ENCODE peak calls at places on chromosomes 11 and 22, in four cellular contexts. J is HEK293T, X is K562, M is HepG2. C is an unnamed sample.
A peak's percentile ranks its signal among the peaks of the same experiment; 100 is the strongest.

GRCh38 chr11:57179701-57180100 is 2.1 kb upstream of the LRRC55 start:
- DNase-seq in M (no peak), X (no peak), J (no peak), C (no peak)

GRCh38 chr11:124602193-124602592 is 9.0 kb upstream of the PANX3 start:
- DNase-seq in M (no peak), X (no peak), J (no peak), C (no peak)

GRCh38 chr11:100004541-100004940 is 682.5 kb upstream of the ARHGAP42 start:
- DNase-seq in J (no peak), X (no peak), M (no peak), C (no peak)

GRCh38 chr11:89633125-89633695 is 76.9 kb upstream of the TRIM77 start:
- DNase-seq in X (no peak), M (no peak), J (no peak), C (no peak)

GRCh38 chr11:26675233-26675928 is 46.5 kb downstream of the SLC5A12 start:
- DNase-seq in J (no peak), M (no peak), X (no peak), C (no peak)

GRCh38 chr11:2461253-2462091 is 16.7 kb downstream of the KCNQ1 start:
- DNase-seq in X (peak; percentile 44), M (no peak), J (no peak), C (no peak)

GRCh38 chr11:86719781-86720463 is 47.5 kb upstream of the ME3 start:
- DNase-seq in J (no peak), M (no peak), X (no peak), C (no peak)

GRCh38 chr11:31810779-31811647 is at the start of gene PAX6:
- DNase-seq in X (peak; percentile 87), J (peak; percentile 76), M (peak; percentile 51), C (peak; percentile 5)

GRCh38 chr11:68903631-68904457 is at the start of the genes IGHMBP2 and MRPL21:
- DNase-seq in X (peak; percentile 93), J (peak; percentile 92), M (peak; percentile 62), C (no peak)

GRCh38 chr11:126350811-126351210 is 4.7 kb upstream of the ST3GAL4 start:
- DNase-seq in J (no peak), X (no peak), M (no peak), C (no peak)

GRCh38 chr11:3219281-3219892 is 774 bp upstream of the MRGPRG start:
- DNase-seq in J (no peak), X (no peak), M (no peak), C (no peak)

GRCh38 chr11:47410404-47411264 is 2.2 kb downstream of the SLC39A13 start:
- DNase-seq in M (no peak), X (no peak), J (no peak), C (no peak)

GRCh38 chr11:113862430-113862829 is 12.9 kb downstream of the USP28 start:
- DNase-seq in M (peak; percentile 79), X (no peak), J (no peak), C (no peak)

GRCh38 chr22:17303840-17304779 is 65.2 kb upstream of the CECR2 start:
- DNase-seq in X (no peak), J (no peak), M (no peak), C (peak; percentile 77)

GRCh38 chr11:74280494-74280893 is 30.9 kb downstream of the P4HA3 start:
- DNase-seq in X (no peak), M (no peak), J (no peak), C (no peak)

GRCh38 chr11:134215836-134216235 is 7.9 kb downstream of the NCAPD3 start:
- DNase-seq in X (no peak), J (no peak), M (no peak), C (no peak)

GRCh38 chr22:22410677-22411076 is 97.9 kb downstream of the ZNF280B start:
- DNase-seq in X (no peak), M (no peak), J (no peak), C (no peak)

GRCh38 chr11:36231300-36231699 is 57.9 kb downstream of the COMMD9 start:
- DNase-seq in M (no peak), J (no peak), X (no peak), C (no peak)

GRCh38 chr22:19974935-19975706 is 33.5 kb upstream of the TXNRD2 start:
- DNase-seq in X (peak; percentile 85), J (no peak), M (no peak), C (no peak)

GRCh38 chr22:31940506-31940905 is 3.8 kb upstream of the YWHAH start:
- DNase-seq in X (no peak), J (no peak), M (no peak), C (no peak)

DNA sequence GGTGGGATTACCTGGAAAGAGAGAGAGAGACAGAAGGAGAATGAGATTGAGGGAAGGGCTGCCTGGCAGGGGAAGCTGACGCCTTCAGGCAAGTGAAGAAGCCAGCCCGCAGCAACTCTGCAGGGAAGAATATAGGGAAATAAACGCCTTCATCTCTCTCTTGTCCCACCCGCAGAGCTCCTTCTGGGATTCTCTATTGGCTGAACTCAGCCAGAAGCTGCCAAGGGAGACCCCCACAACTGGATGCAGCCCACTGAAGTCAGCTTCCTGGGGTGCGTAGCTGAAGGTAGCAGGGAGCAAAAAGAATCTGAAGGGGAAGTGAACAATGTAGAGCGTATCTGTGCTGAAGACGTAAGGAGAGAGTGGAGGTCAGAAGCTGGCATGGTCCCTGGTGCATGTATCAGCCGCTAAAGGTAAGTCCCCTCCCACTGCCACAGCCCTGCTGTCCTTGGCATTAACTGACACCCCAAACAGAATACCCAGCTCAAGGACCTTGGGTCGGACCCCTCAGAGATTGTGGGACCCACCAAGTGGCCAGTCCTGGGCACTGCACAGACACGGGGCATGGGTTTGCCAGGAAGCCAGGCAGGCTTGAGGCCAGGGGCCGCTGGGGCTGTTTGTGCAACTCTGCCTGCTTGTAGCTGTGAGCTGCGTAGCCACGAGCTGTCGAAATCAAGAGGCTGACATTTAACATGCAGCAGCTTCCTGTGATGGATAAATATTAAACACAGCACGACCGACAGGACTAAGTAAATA is 469.9 kb downstream of the MN1 start:
- DNase-seq in X (no peak), M (peak; percentile 6), J (peak; percentile 44), C (no peak)
- TF ChIP-seq FOXK2 in X (no peak), M (no peak), J (no peak), C (no peak)

DNA sequence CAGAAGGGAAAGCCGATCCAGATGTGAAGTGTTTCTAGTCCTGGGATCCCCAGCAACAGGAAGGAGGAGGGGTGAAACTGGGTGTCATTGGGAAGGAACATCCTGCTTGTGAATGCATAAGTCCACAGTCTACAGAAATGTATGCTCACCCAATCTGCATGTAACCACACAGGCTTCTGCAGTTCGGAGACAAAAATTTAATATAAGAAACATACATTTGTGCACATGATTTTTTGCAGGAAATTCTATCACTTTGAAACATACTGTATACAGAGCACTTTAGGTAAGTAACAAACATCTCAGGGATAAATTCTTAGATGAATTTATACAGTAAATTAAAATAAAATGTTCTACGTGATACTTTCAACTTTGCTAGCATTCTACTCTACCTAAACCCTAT is at the start of gene OR52E2:
- DNase-seq in M (no peak), X (no peak), J (no peak), C (no peak)
- TF ChIP-seq FOXK2 in M (no peak), X (no peak), J (no peak), C (no peak)

GRCh38 chr22:46740910-46741785 is 3.1 kb upstream of the CERK start:
- DNase-seq in M (no peak), X (no peak), J (no peak), C (no peak)

GRCh38 chr22:46741974-46742519 is 4.0 kb upstream of the CERK start:
- DNase-seq in M (no peak), X (no peak), J (no peak), C (no peak)

GRCh38 chr22:46738961-46739870 is 1.2 kb upstream of the CERK start:
- DNase-seq in J (no peak), X (peak; percentile 21), M (peak; percentile 75), C (no peak)

GRCh38 chr22:46744581-46744980 is 6.5 kb upstream of the CERK start:
- DNase-seq in J (no peak), M (peak; percentile 81), X (no peak), C (no peak)

DNA sequence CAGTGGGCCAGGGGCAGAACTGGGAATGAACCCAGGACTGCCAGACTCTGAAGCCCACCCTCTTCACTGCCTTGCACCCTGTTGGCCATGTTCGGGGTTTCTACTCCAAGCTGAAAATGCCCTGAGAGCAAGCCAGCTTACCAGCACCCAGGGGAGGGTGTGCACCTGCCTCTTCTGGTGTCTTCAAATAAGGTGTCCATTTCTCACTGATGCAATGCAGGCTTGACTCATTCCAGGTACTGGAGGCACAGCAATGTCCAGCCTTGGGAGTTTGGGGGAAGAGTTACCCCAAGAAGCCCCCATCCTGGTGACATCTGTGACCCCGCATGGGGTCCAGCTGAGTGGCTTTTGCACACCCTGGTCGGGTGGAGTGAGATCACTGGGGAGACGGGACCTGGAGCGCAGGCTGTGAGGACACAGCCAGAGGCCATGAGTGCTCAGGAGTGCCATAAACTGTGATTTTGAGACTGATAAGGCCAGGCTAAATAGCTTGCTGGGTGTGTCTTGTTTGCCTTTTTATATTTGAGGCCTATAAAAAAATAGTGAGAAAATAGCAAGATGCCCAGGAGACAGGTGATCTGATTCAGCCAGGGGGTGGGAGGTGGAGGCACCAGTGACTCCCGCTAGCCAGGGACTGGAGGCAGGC is 4.6 kb upstream of the CERK start:
- DNase-seq in M (no peak), X (no peak), J (no peak), C (no peak)
- TF ChIP-seq FOXK2 in M (no peak), X (no peak), J (no peak), C (no peak)

DNA sequence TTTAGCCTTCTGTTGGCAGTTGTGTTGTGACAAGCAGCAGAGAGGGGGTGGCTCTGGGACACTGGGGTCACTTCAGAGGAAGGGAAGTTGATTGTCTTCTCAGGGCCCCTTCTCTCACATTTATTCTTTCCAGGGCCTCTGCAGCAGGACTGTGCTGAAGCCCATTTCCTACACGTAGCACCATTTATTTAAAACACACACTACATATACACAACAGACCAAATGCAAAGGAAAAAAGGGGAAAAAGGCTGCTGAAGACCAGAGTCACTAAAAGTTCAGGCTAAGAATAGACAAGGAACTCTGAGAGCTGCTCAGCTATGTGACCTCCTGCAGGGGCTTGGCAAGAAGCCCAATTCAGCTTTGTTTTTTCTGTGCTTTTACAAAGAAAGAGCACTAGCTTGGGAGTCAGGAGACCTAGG is 28.3 kb upstream of the UPB1 start:
- DNase-seq in M (no peak), J (peak; percentile 67), X (peak; percentile 60), C (no peak)
- TF ChIP-seq FOXK2 in M (no peak), J (no peak), X (no peak), C (no peak)

DNA sequence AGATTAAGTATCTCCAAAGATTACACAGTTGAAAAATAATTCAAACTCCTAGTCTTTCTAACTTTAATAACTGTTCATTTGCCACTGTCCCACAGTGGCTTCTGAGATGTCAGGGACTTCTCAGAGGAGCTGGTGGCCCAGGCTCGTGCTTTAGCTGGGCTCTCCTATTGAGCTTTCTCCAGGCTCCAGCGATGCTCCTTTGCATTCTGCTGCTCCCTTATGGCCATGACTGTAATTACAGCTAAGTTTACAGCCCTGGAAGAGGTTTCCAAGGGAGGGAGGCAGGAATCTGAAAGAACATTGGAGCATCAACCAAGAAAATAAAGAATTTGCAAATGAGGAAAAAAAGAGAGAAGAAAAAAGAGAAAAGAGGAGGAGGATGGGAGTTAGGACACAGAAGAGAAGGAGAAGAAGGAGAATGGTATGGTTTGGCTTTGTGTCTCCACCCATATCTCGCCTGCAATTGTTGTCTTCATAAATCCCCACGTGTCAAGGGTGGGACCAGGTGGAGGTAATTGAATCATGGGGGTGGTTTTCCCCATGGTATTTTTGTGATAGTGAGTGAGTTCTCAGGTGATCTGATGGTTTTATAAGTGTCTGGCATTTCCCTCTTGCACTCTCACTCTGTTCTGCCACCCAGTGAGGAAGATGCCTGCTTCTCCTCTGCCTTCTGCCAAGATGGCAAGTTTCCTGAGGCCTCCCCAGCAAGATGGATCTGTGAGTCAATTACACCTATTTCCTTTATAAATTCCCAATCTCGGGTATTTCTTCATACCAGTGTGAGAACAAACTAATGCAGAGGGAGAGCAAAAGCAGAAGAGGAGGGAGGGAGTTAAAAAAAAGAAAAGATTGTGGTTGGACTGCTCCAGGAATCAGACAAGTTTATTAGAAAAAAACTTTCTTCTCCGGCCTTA is 857.0 kb downstream of the KCNA4 start:
- DNase-seq in M (peak; percentile 20), X (peak; percentile 12), J (peak; percentile 55), C (no peak)
- TF ChIP-seq FOXK2 in M (no peak), X (no peak), J (no peak), C (no peak)

GRCh38 chr11:127461575-127462344 is 461.2 kb upstream of the KIRREL3 start:
- DNase-seq in X (no peak), M (no peak), J (no peak), C (no peak)
- TF ChIP-seq FOXK2 in X (no peak), M (no peak), J (no peak), C (no peak)

C was measured in GM12878.